ENCODE peak calls at places on chromosome 12, in ten cellular contexts. U, X, O, R, M, E, D, B, Z and W are unnamed samples.

GRCh38 chr12:21678959-21679358 is 21.3 kb upstream of the LDHB start:
- DNase-seq in U (no peak), R (no peak), M (no peak), E (no peak), D (no peak), Z (no peak), B (no peak), X (no peak), O (no peak), W (no peak)

GRCh38 chr12:100993916-100994315 is 199.3 kb downstream of the ANO4 start:
- DNase-seq in D (no peak), Z (no peak), U (no peak), M (no peak), B (no peak), O (no peak), R (no peak), E (no peak), X (no peak), W (no peak)

GRCh38 chr12:51793201-51793600 is 55.3 kb downstream of the FIGNL2 start:
- DNase-seq in D (peak; percentile 13), B (no peak), X (no peak), M (no peak), O (no peak), E (no peak), R (no peak), U (no peak), Z (peak; percentile 84), W (no peak)

GRCh38 chr12:87274594-87275245 is 754.5 kb downstream of the C12orf50 start:
- DNase-seq in X (peak; percentile 61), D (no peak), O (no peak), U (no peak), R (peak; percentile 32), B (no peak), E (no peak), M (no peak), Z (peak; percentile 50), W (no peak)

GRCh38 chr12:6373022-6373787 is 2.2 kb downstream of the SCNN1A start:
- DNase-seq in U (no peak), O (no peak), M (no peak), D (no peak), B (no peak), Z (no peak), E (peak; percentile 44), X (no peak), R (no peak), W (no peak)

GRCh38 chr12:97567619-97568110 is 105.1 kb downstream of the RMST start:
- DNase-seq in Z (no peak), B (no peak), O (no peak), E (no peak), M (no peak), D (no peak), U (no peak), R (no peak), X (no peak), W (no peak)

GRCh38 chr12:89064780-89065179 is 287.5 kb downstream of the DUSP6 start:
- DNase-seq in Z (peak; percentile 66), O (no peak), E (no peak), B (no peak), U (no peak), R (no peak), D (no peak), M (no peak), X (no peak), W (no peak)

GRCh38 chr12:51593539-51593938 is 2.5 kb downstream of the SCN8A start:
- DNase-seq in B (no peak), E (no peak), U (peak; percentile 22), Z (peak; percentile 71), M (no peak), D (peak; percentile 43), X (peak; percentile 75), O (no peak), R (peak; percentile 39), W (no peak)

GRCh38 chr12:85781751-85782150 is 54.5 kb downstream of the RASSF9 start:
- DNase-seq in D (no peak), E (no peak), O (no peak), U (no peak), M (no peak), R (no peak), B (no peak), X (no peak), Z (no peak), W (no peak)

GRCh38 chr12:13571035-13571434 is 374.5 kb downstream of the EMP1 start:
- DNase-seq in E (no peak), U (no peak), R (no peak), Z (no peak), O (no peak), B (no peak), D (no peak), M (no peak), X (no peak), W (no peak)

GRCh38 chr12:12537421-12537820 is 25.2 kb downstream of the DUSP16 start:
- DNase-seq in R (no peak), E (no peak), B (no peak), D (no peak), U (no peak), M (no peak), X (no peak), O (no peak), Z (no peak), W (no peak)

GRCh38 chr12:104695453-104696148 is 238.9 kb downstream of the CHST11 start:
- DNase-seq in D (peak; percentile 59), Z (peak; percentile 100), E (no peak), M (no peak), U (no peak), B (peak; percentile 57), X (no peak), O (no peak), R (no peak), W (no peak)

GRCh38 chr12:31316964-31317363 is 9.0 kb downstream of the SINHCAF start:
- DNase-seq in O (no peak), E (no peak), B (no peak), M (no peak), R (no peak), Z (no peak), X (no peak), U (no peak), D (no peak), W (no peak)

GRCh38 chr12:31318870-31319269 is 7.1 kb downstream of the SINHCAF start:
- DNase-seq in M (no peak), D (no peak), X (no peak), U (no peak), R (no peak), E (no peak), O (no peak), Z (no peak), B (no peak), W (no peak)

GRCh38 chr12:31315089-31315725 is 10.7 kb downstream of the SINHCAF start:
- DNase-seq in M (no peak), U (no peak), X (no peak), D (no peak), E (no peak), R (no peak), B (no peak), O (no peak), Z (peak; percentile 14), W (no peak)

GRCh38 chr12:31315779-31316465 is 10.0 kb downstream of the SINHCAF start:
- DNase-seq in O (no peak), Z (no peak), R (no peak), B (no peak), M (no peak), E (no peak), D (no peak), X (no peak), U (no peak), W (no peak)

GRCh38 chr12:31317471-31318397 is 8.2 kb downstream of the SINHCAF start:
- DNase-seq in M (no peak), R (no peak), X (no peak), D (no peak), U (no peak), E (no peak), O (no peak), B (no peak), Z (peak; percentile 35), W (no peak)
- H3K27ac ChIP-seq in M (no peak overlapping the region), R (peak overlapping the region; percentile 33), X (peak overlapping the region; percentile 54), D (no peak overlapping the region), U (no peak overlapping the region), E (no peak overlapping the region), O (no peak overlapping the region), B (peak overlapping the region; percentile 68), Z (peak overlapping the region; percentile 67), W (no peak overlapping the region)

GRCh38 chr12:27272375-27273028 is 28.4 kb downstream of the STK38L start:
- DNase-seq in E (no peak), Z (peak; percentile 63), X (peak; percentile 17), B (no peak), U (peak; percentile 30), O (no peak), M (no peak), D (no peak), R (no peak), W (no peak)
- H3K27ac ChIP-seq in E (no peak overlapping the region), Z (no peak overlapping the region), X (peak overlapping the region; percentile 59), B (no peak overlapping the region), U (no peak overlapping the region), O (peak overlapping the region; percentile 9), M (peak overlapping the region; percentile 75), D (no peak overlapping the region), R (no peak overlapping the region), W (no peak overlapping the region)

GRCh38 chr12:113382206-113382605 is 21.5 kb downstream of the SDS start:
- DNase-seq in X (no peak), E (no peak), U (no peak), R (no peak), M (no peak), B (no peak), D (no peak), O (no peak), Z (no peak), W (no peak)
- H3K27ac ChIP-seq in X (no peak overlapping the region), E (no peak overlapping the region), U (no peak overlapping the region), R (no peak overlapping the region), M (no peak overlapping the region), B (no peak overlapping the region), D (no peak overlapping the region), O (no peak overlapping the region), Z (no peak overlapping the region), W (no peak overlapping the region)

DNA sequence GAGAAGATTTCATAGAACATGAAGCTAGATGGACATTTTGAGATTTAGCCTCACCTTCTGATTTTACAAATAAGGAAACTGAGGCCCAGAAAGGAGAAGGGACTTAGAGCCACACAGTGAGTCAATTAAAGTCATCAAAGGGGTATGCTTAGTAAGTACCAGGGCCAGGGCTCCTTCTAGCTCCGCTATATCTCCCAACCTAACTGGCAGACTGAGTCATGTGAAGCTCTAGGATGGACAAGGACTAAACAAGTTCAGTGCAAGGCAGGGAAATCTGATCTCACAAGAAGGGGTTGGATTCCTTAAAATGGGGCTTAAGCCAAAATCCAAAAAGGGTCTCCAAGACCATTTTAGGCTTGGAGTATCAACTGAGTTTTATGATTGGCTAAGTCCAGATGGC is 215.8 kb downstream of the PHLDA1 start:
- DNase-seq in Z (peak; percentile 72), D (no peak), O (no peak), M (no peak), U (no peak), B (no peak), X (no peak), R (no peak), E (no peak), W (no peak)
- H3K27ac ChIP-seq in Z (peak overlapping the region; percentile 93), D (peak overlapping the region; percentile 83), O (peak overlapping the region; percentile 51), M (no peak overlapping the region), U (no peak overlapping the region), B (no peak overlapping the region), X (no peak overlapping the region), R (no peak overlapping the region), E (no peak overlapping the region), W (peak overlapping the region; percentile 81)